ENCODE peak calls at places on chromosomes 16 and 17, in seven cellular contexts. E is mesothelial cell of epicardium, Z is lower lobe of right lung, M is AG09309, O is heart right ventricle, L is B cell, X is fibroblast of lung. U is an unnamed sample.

GRCh38 chr16:17572145-17572544 is 101.4 kb upstream of the XYLT1 start:
- DNase-seq in M (no peak), L (no peak), X (no peak), E (no peak), Z (no peak), O (no peak), U (no peak)

GRCh38 chr17:58233547-58233946 is 4.8 kb upstream of the LPO start:
- DNase-seq in E (no peak), M (no peak), Z (no peak), L (peak), O (no peak), X (no peak), U (no peak)

GRCh38 chr17:5526821-5527598 is 40.6 kb downstream of the MIS12 start:
- DNase-seq in Z (no peak), O (peak), M (peak), L (no peak), E (peak), X (peak), U (peak)

GRCh38 chr16:75377971-75378386 is 55.3 kb downstream of the CFDP1 start:
- DNase-seq in L (no peak), E (no peak), Z (no peak), O (no peak), M (peak), X (peak), U (peak)

GRCh38 chr17:7445011-7445927 is at the start of gene CHRNB1:
- DNase-seq in M (no peak), E (peak), X (peak), Z (peak), O (peak), L (peak), U (peak)

GRCh38 chr17:35788504-35788998 is 6.9 kb downstream of the MMP28 start:
- DNase-seq in L (no peak), O (no peak), M (no peak), X (peak), E (no peak), Z (no peak), U (no peak)

GRCh38 chr17:57589151-57590034 is 155.7 kb downstream of the CCDC182 start:
- DNase-seq in L (no peak), O (no peak), M (no peak), E (no peak), Z (no peak), X (no peak), U (no peak)

GRCh38 chr16:868386-868755 is 67.8 kb upstream of the GNG13 start:
- DNase-seq in Z (peak), M (no peak), X (no peak), E (no peak), O (no peak), L (no peak), U (no peak)

GRCh38 chr16:30903596-30903995 is 7.2 kb downstream of the CTF1 start:
- DNase-seq in L (no peak), Z (peak), M (no peak), X (no peak), O (no peak), E (no peak), U (peak)

GRCh38 chr16:57112403-57113041 is 20.1 kb downstream of the CPNE2 start:
- DNase-seq in M (no peak), O (no peak), L (no peak), X (no peak), Z (no peak), E (no peak), U (no peak)

GRCh38 chr17:29597361-29598172 is 4.6 kb downstream of the ANKRD13B start:
- DNase-seq in E (no peak), M (no peak), L (no peak), Z (no peak), O (no peak), X (no peak), U (no peak)

DNA sequence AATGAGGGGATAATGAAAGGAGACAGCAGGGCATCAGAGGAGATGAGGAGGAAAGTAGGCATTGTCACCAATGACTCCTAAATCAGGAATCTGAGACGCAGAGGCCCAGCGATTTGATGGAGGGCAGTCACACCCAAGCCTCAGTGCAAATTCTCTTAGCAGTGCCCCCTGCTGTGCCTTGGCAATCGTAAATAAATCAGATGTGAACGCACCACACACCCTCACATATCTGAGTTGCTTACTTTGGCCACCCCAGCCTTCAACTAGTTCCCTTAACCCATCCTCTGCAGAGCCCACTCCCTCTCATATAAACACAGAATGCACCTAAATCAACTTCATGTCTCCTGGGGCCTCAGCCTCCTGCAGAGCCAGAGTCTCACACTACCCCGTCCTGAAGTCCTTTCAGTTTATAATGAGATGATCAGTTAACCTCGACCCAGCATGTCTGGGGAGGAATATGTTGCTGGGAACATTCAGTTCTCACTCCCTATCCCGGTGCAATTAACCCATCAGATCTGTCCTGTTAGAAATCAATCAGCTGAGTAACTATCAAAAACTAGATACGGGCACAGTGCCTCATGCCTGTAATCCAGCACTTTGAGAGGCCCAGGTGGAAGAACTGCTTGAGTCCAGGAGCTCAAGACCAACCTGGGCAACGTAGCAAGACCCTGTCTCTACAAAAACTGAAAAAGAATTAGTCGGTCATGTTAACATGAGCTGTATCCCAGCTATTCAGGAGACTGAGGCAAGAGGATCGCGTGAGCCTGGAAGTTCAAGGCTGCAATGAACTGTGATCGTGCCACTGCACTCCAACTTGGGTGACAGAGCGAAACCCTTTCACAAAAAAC is 78.4 kb downstream of the SLC39A11 start:
- DNase-seq in Z (no peak), L (no peak), O (no peak), M (no peak), X (peak), E (no peak), U (no peak)
- TF ChIP-seq CTCF in Z (no peak), L (no peak), O (no peak), M (no peak), X (no peak), E (no peak), U (no peak)

GRCh38 chr17:67246648-67247415 is 1.8 kb upstream of the HELZ start:
- DNase-seq in L (peak), X (peak), E (peak), Z (peak), M (no peak), O (no peak), U (peak)
- TF ChIP-seq CTCF in L (no peak), X (no peak), E (no peak), Z (no peak), M (no peak), O (no peak), U (no peak)

GRCh38 chr17:82129095-82129494 is 31.1 kb upstream of the FASN start:
- DNase-seq in X (no peak), E (no peak), Z (no peak), L (no peak), O (no peak), M (no peak), U (no peak)
- TF ChIP-seq CTCF in X (peak), E (no peak), Z (no peak), L (no peak), O (no peak), M (peak), U (no peak)

GRCh38 chr17:75077490-75078096 is 10.2 kb upstream of the SLC16A5 start:
- DNase-seq in E (no peak), Z (peak), L (peak), O (peak), M (no peak), X (peak), U (no peak)
- TF ChIP-seq CTCF in E (no peak), Z (peak), L (no peak), O (peak), M (no peak), X (no peak), U (no peak)

GRCh38 chr16:54061454-54061853 is 225.1 kb downstream of the IRX3 start:
- DNase-seq in Z (no peak), L (no peak), M (no peak), X (no peak), E (no peak), O (no peak), U (no peak)

GRCh38 chr16:54059319-54059718 is 227.3 kb downstream of the IRX3 start:
- DNase-seq in E (no peak), X (no peak), L (no peak), M (no peak), O (no peak), Z (no peak), U (no peak)

GRCh38 chr16:54060599-54061355 is 225.8 kb downstream of the IRX3 start:
- DNase-seq in X (no peak), M (no peak), L (no peak), Z (no peak), E (no peak), O (no peak), U (no peak)

GRCh38 chr16:54063374-54063773 is 223.2 kb downstream of the IRX3 start:
- DNase-seq in O (no peak), M (no peak), Z (no peak), X (no peak), L (no peak), E (no peak), U (no peak)

GRCh38 chr16:54062361-54063346 is 223.9 kb downstream of the IRX3 start:
- DNase-seq in L (no peak), M (no peak), Z (no peak), X (no peak), O (no peak), E (no peak), U (no peak)
- TF ChIP-seq CTCF in L (no peak), M (no peak), Z (no peak), X (peak), O (peak), E (peak), U (no peak)